ENCODE peak calls at places on chromosomes 3 and 15, in five cellular contexts. D, H, E, A and V are unnamed samples.

GRCh38 chr3:118077332-118077731 is 957.3 kb downstream of the IGSF11 start:
- ATAC-seq in D (no peak), A (no peak), H (no peak), E (no peak), V (no peak)

GRCh38 chr3:183192650-183193300 is 30.2 kb upstream of the LAMP3 start:
- ATAC-seq in A (no peak), E (no peak), H (no peak), D (no peak), V (no peak)

GRCh38 chr3:29331830-29332637 is 51.2 kb downstream of the RBMS3 start:
- ATAC-seq in E (peak; percentile 52), H (no peak), A (no peak), D (no peak), V (no peak)

GRCh38 chr3:113717818-113718217 is 21.4 kb upstream of the USF3 start:
- ATAC-seq in D (no peak), E (no peak), H (no peak), A (no peak), V (no peak)

GRCh38 chr15:40282870-40283614 is at the start of gene ANKRD63:
- ATAC-seq in H (peak; percentile 3), D (no peak), A (peak; percentile 30), E (peak; percentile 34), V (no peak)

GRCh38 chr15:74857671-74858365 is 14.9 kb upstream of the ULK3 start:
- ATAC-seq in H (no peak), E (no peak), A (no peak), D (no peak), V (no peak)

GRCh38 chr3:171018151-171018935 is 8.2 kb downstream of the SLC2A2 start:
- ATAC-seq in A (peak; percentile 35), H (no peak), E (no peak), D (no peak), V (no peak)

GRCh38 chr3:156620901-156621300 is 53.5 kb upstream of the TIPARP start:
- ATAC-seq in D (no peak), H (no peak), E (no peak), A (no peak), V (no peak)

GRCh38 chr15:66895794-66896453 is 169.5 kb upstream of the SMAD3 start:
- ATAC-seq in H (no peak), A (no peak), D (no peak), E (no peak), V (no peak)

GRCh38 chr15:90870354-90871096 is 2.1 kb downstream of the FURIN start:
- ATAC-seq in D (no peak), H (no peak), A (no peak), E (no peak), V (no peak)

GRCh38 chr3:196127308-196128040 is 45.6 kb upstream of the TFRC start:
- ATAC-seq in D (no peak), E (peak; percentile 32), H (no peak), A (no peak), V (no peak)

GRCh38 chr15:51319539-51319938 is 18.9 kb downstream of the CYP19A1 start:
- ATAC-seq in E (no peak), A (no peak), D (no peak), H (no peak), V (no peak)

GRCh38 chr15:92636950-92637481 is 18.6 kb downstream of the FAM174B start:
- ATAC-seq in H (peak; percentile 54), E (peak; percentile 87), D (no peak), A (peak; percentile 79), V (peak; percentile 17)

GRCh38 chr3:179027326-179027900 is 44.2 kb downstream of the ZMAT3 start:
- ATAC-seq in E (no peak), A (no peak), D (no peak), H (no peak), V (no peak)

DNA sequence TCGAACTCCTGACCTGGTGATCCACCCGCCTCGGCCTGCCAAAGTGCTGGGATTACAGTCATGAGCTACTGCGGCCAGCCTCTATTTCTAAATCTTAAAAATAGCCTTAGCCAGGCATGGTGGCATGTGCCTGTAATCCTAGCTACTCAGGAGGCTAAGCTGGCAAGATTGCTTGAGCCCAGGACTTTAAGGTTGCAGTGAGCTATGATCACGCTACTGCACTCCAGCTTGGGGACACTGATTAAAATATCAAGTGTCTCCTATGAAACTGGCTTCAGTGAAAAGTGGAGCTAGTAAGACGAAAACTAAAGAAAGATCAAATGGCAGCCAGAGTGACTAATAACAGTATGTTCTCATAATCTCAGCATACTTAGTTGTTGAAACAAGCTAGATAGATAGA is 112.5 kb downstream of the STT3B start:
- ATAC-seq in H (no peak), E (no peak), A (no peak), D (no peak), V (no peak)
- H3K9me3 ChIP-seq in H (peaks cover 12% of the 10 kb centered on the region), E (peaks cover 5% of the 10 kb centered on the region), A (no peaks in the 10 kb centered on the region), D (peaks cover 15% of the 10 kb centered on the region), V (no peaks in the 10 kb centered on the region)

GRCh38 chr3:17894434-17895060 is 152.1 kb upstream of the TBC1D5 start:
- ATAC-seq in E (peak; percentile 82), D (no peak), H (no peak), A (no peak), V (no peak)
- TF ChIP-seq CTCF in E (peak; percentile 44), D (no peak), H (peak; percentile 30), A (no peak), V (peak; percentile 11)

DNA sequence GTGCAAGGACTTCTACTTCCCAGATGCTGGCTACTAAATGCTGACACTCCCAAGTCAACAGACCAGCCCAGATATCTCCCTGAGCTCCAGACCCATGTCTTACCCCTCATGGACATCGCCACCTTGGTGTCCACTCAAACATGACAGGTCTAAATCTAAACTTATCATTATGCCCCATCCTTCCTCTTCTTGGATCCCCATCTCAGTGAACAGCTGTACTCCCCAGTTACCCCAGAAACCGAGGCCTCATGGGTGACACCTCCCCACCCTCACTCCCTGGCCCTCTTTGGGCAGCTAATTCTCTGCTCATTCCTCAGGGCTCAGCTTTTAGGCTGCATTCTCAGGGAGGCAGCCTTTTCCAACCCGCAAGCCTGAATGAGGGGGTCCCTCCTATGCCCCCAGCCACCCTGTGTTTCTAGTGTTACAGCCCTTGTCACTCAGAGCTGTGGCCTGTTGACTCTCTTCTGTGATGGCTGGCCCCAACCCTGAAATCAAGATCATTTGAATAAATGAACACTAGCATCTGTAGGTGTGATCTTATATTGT is 5.4 kb downstream of the EHD4 start:
- ATAC-seq in D (no peak), E (no peak), A (no peak), H (no peak), V (no peak)
- H3K27ac ChIP-seq in D (peak overlapping the region; percentile 97), E (peak overlapping the region; percentile 43), A (peak overlapping the region; percentile 77), H (no peak overlapping the region), V (peak overlapping the region; percentile 61)

GRCh38 chr15:29138260-29138659 is 131.4 kb downstream of the NSMCE3 start:
- ATAC-seq in H (no peak), A (no peak), D (no peak), E (no peak), V (no peak)
- H3K9me3 ChIP-seq in H (no peaks in the 10 kb centered on the region), A (no peaks in the 10 kb centered on the region), D (no peaks in the 10 kb centered on the region), E (no peaks in the 10 kb centered on the region), V (no peaks in the 10 kb centered on the region)